ENCODE peak calls at places on chromosomes 3 and 15, in nine cellular contexts. One of them, this sample, is unnamed.

GRCh38 chr15:88497109-88497761 is 29.7 kb downstream of the MRPS11 start:
- DNase-seq in IMR-90: no peak
- DNase-seq in SJSA1: no peak
- DNase-seq in OCI-LY7: no peak
- DNase-seq in psoas muscle: no peak
- DNase-seq in endothelial cell of umbilical vein: no peak
- DNase-seq in AG10803: no peak
- DNase-seq in fibroblast of mammary gland: no peak
- DNase-seq in right cardiac atrium: peak
- DNase-seq in this sample: no peak

GRCh38 chr15:71115567-71116351 is 488 bp downstream of the THSD4 start:
- DNase-seq in IMR-90: peak
- DNase-seq in SJSA1: peak
- DNase-seq in OCI-LY7: no peak
- DNase-seq in psoas muscle: peak
- DNase-seq in endothelial cell of umbilical vein: no peak
- DNase-seq in AG10803: peak
- DNase-seq in fibroblast of mammary gland: peak
- DNase-seq in right cardiac atrium: peak
- DNase-seq in this sample: peak

GRCh38 chr15:88258021-88258641 is 1.6 kb upstream of the NTRK3 start:
- DNase-seq in IMR-90: no peak
- DNase-seq in SJSA1: no peak
- DNase-seq in OCI-LY7: peak
- DNase-seq in psoas muscle: no peak
- DNase-seq in endothelial cell of umbilical vein: no peak
- DNase-seq in AG10803: peak
- DNase-seq in fibroblast of mammary gland: no peak
- DNase-seq in right cardiac atrium: peak
- DNase-seq in this sample: no peak

GRCh38 chr15:80285379-80285778 is 33.4 kb upstream of the CTXND1 start:
- DNase-seq in IMR-90: no peak
- DNase-seq in SJSA1: no peak
- DNase-seq in OCI-LY7: no peak
- DNase-seq in psoas muscle: no peak
- DNase-seq in endothelial cell of umbilical vein: no peak
- DNase-seq in AG10803: no peak
- DNase-seq in fibroblast of mammary gland: no peak
- DNase-seq in right cardiac atrium: no peak
- DNase-seq in this sample: no peak

GRCh38 chr3:141311496-141312358 is 56.6 kb upstream of the ZBTB38 start:
- DNase-seq in IMR-90: peak
- DNase-seq in SJSA1: peak
- DNase-seq in OCI-LY7: peak
- DNase-seq in psoas muscle: peak
- DNase-seq in endothelial cell of umbilical vein: peak
- DNase-seq in AG10803: peak
- DNase-seq in fibroblast of mammary gland: peak
- DNase-seq in right cardiac atrium: peak
- DNase-seq in this sample: peak

GRCh38 chr3:195032106-195032759 is 238.7 kb downstream of the XXYLT1 start:
- DNase-seq in IMR-90: no peak
- DNase-seq in SJSA1: no peak
- DNase-seq in OCI-LY7: no peak
- DNase-seq in psoas muscle: no peak
- DNase-seq in endothelial cell of umbilical vein: no peak
- DNase-seq in AG10803: no peak
- DNase-seq in fibroblast of mammary gland: no peak
- DNase-seq in right cardiac atrium: no peak
- DNase-seq in this sample: no peak

GRCh38 chr3:177906573-177907229 is 629.5 kb upstream of the KCNMB2 start:
- DNase-seq in IMR-90: no peak
- DNase-seq in SJSA1: no peak
- DNase-seq in OCI-LY7: no peak
- DNase-seq in psoas muscle: no peak
- DNase-seq in endothelial cell of umbilical vein: no peak
- DNase-seq in AG10803: peak
- DNase-seq in fibroblast of mammary gland: no peak
- DNase-seq in right cardiac atrium: no peak
- DNase-seq in this sample: no peak

GRCh38 chr3:189937302-189938255 is 183.1 kb downstream of the P3H2 start:
- DNase-seq in IMR-90: peak
- DNase-seq in SJSA1: peak
- DNase-seq in OCI-LY7: no peak
- DNase-seq in psoas muscle: no peak
- DNase-seq in endothelial cell of umbilical vein: peak
- DNase-seq in AG10803: peak
- DNase-seq in fibroblast of mammary gland: peak
- DNase-seq in right cardiac atrium: no peak
- DNase-seq in this sample: peak

GRCh38 chr15:22887157-22887951 is 48.9 kb downstream of the NIPA2 start:
- DNase-seq in IMR-90: peak
- DNase-seq in SJSA1: peak
- DNase-seq in OCI-LY7: no peak
- DNase-seq in psoas muscle: peak
- DNase-seq in endothelial cell of umbilical vein: no peak
- DNase-seq in AG10803: peak
- DNase-seq in fibroblast of mammary gland: peak
- DNase-seq in right cardiac atrium: no peak
- DNase-seq in this sample: peak

GRCh38 chr3:36643192-36643591 is 121.2 kb downstream of the DCLK3 start:
- DNase-seq in IMR-90: no peak
- DNase-seq in SJSA1: no peak
- DNase-seq in OCI-LY7: no peak
- DNase-seq in psoas muscle: no peak
- DNase-seq in endothelial cell of umbilical vein: no peak
- DNase-seq in AG10803: no peak
- DNase-seq in fibroblast of mammary gland: no peak
- DNase-seq in right cardiac atrium: no peak
- DNase-seq in this sample: no peak

GRCh38 chr3:168162172-168162571 is 66.4 kb upstream of the GOLIM4 start:
- DNase-seq in IMR-90: peak
- DNase-seq in SJSA1: no peak
- DNase-seq in OCI-LY7: no peak
- DNase-seq in psoas muscle: no peak
- DNase-seq in endothelial cell of umbilical vein: no peak
- DNase-seq in AG10803: peak
- DNase-seq in fibroblast of mammary gland: peak
- DNase-seq in right cardiac atrium: no peak
- DNase-seq in this sample: peak

GRCh38 chr3:107431048-107431297 is 53.7 kb downstream of the CCDC54 start:
- DNase-seq in IMR-90: peak
- DNase-seq in SJSA1: no peak
- DNase-seq in OCI-LY7: no peak
- DNase-seq in psoas muscle: no peak
- DNase-seq in endothelial cell of umbilical vein: peak
- DNase-seq in AG10803: no peak
- DNase-seq in fibroblast of mammary gland: no peak
- DNase-seq in right cardiac atrium: no peak
- DNase-seq in this sample: no peak

GRCh38 chr3:169243122-169243521 is 420.4 kb downstream of the MECOM start:
- DNase-seq in IMR-90: peak
- DNase-seq in SJSA1: no peak
- DNase-seq in OCI-LY7: no peak
- DNase-seq in psoas muscle: no peak
- DNase-seq in endothelial cell of umbilical vein: peak
- DNase-seq in AG10803: peak
- DNase-seq in fibroblast of mammary gland: no peak
- DNase-seq in right cardiac atrium: no peak
- DNase-seq in this sample: no peak

GRCh38 chr3:143973352-143974021 is 1.9 kb downstream of the DIPK2A start:
- DNase-seq in IMR-90: peak
- DNase-seq in SJSA1: peak
- DNase-seq in OCI-LY7: no peak
- DNase-seq in psoas muscle: no peak
- DNase-seq in endothelial cell of umbilical vein: peak
- DNase-seq in AG10803: peak
- DNase-seq in fibroblast of mammary gland: peak
- DNase-seq in right cardiac atrium: no peak
- DNase-seq in this sample: no peak

GRCh38 chr3:189727898-189728297 is 96.7 kb downstream of the TP63 start:
- DNase-seq in IMR-90: peak
- DNase-seq in SJSA1: no peak
- DNase-seq in OCI-LY7: no peak
- DNase-seq in psoas muscle: no peak
- DNase-seq in endothelial cell of umbilical vein: no peak
- DNase-seq in AG10803: peak
- DNase-seq in fibroblast of mammary gland: peak
- DNase-seq in right cardiac atrium: no peak
- DNase-seq in this sample: peak

DNA sequence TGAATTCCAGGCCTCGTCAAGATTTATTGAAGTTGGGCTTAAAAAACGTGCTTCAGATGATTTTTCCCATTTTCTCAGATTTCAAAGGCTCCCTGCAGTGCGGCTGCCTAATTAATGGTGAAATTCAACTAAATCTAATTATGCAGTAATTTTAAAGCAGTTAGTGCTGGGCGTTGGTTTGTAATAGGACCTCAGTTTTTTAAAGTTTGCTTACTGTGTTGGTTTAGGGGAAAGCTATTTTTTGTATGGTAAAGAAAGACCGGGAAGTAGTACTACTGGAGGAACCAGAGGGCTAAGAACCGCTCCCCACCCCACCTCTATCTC is 11.6 kb downstream of the NR2F2 start:
- DNase-seq in IMR-90: no peak
- DNase-seq in SJSA1: no peak
- DNase-seq in OCI-LY7: no peak
- DNase-seq in psoas muscle: no peak
- DNase-seq in endothelial cell of umbilical vein: peak
- DNase-seq in AG10803: no peak
- DNase-seq in fibroblast of mammary gland: no peak
- DNase-seq in right cardiac atrium: no peak
- DNase-seq in this sample: no peak
- H3K4me3 ChIP-seq in IMR-90: peak
- H3K4me3 ChIP-seq in SJSA1: no peak
- H3K4me3 ChIP-seq in OCI-LY7: no peak
- H3K4me3 ChIP-seq in psoas muscle: peak
- H3K4me3 ChIP-seq in endothelial cell of umbilical vein: peak
- H3K4me3 ChIP-seq in AG10803: no peak
- H3K4me3 ChIP-seq in fibroblast of mammary gland: peak
- H3K4me3 ChIP-seq in right cardiac atrium: peak
- H3K4me3 ChIP-seq in this sample: peak

GRCh38 chr15:48333553-48333952 is 2.3 kb downstream of the DUT start:
- DNase-seq in IMR-90: no peak
- DNase-seq in SJSA1: no peak
- DNase-seq in OCI-LY7: peak
- DNase-seq in psoas muscle: no peak
- DNase-seq in endothelial cell of umbilical vein: no peak
- DNase-seq in AG10803: no peak
- DNase-seq in fibroblast of mammary gland: no peak
- DNase-seq in right cardiac atrium: no peak
- DNase-seq in this sample: no peak
- H3K4me3 ChIP-seq in IMR-90: no peak
- H3K4me3 ChIP-seq in SJSA1: no peak
- H3K4me3 ChIP-seq in OCI-LY7: peak
- H3K4me3 ChIP-seq in psoas muscle: no peak
- H3K4me3 ChIP-seq in endothelial cell of umbilical vein: no peak
- H3K4me3 ChIP-seq in AG10803: no peak
- H3K4me3 ChIP-seq in fibroblast of mammary gland: peak
- H3K4me3 ChIP-seq in right cardiac atrium: no peak
- H3K4me3 ChIP-seq in this sample: no peak

DNA sequence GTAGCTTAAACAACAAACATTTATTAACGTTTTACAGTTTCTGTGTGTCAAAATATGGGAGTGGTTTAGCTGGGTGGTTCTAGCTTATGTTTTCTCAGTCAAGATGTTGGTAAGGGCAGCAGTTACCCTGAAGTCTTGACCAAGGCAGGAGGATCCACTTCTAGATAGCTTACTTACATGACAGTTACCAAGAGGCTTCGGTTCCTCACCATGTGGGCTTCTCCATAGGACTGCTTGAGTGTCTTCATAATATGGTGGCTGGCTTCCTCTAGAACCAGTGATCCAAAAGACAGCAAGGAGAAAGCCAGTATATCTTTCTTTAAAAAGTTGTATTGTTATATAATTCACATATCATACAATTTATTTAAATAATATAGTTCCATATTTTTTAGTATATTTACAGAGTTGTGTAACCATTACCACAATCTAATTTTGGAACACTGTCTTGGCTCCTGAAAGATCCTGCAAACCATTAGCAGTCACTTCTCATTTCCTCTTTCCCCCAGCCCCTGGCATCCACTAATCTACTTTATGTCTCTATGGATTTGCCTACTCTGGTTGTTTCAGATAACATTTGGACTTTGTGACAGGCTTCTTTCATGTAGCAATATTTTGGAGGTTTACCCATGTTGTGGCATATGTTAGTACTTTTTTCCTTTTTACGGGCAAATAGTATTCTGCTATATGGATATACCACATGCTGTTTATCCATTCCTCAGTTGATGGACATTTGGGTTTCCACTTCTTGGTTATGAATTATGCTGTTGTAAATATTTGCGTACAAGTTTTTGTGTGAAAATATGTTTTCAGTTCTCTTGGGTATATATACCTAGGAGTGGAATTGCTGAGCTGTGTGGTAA is 33.3 kb downstream of the MAPK6 start:
- DNase-seq in IMR-90: no peak
- DNase-seq in SJSA1: no peak
- DNase-seq in OCI-LY7: no peak
- DNase-seq in psoas muscle: no peak
- DNase-seq in endothelial cell of umbilical vein: no peak
- DNase-seq in AG10803: peak
- DNase-seq in fibroblast of mammary gland: no peak
- DNase-seq in right cardiac atrium: no peak
- DNase-seq in this sample: peak
- H3K4me3 ChIP-seq in IMR-90: no peak
- H3K4me3 ChIP-seq in SJSA1: no peak
- H3K4me3 ChIP-seq in OCI-LY7: no peak
- H3K4me3 ChIP-seq in psoas muscle: no peak
- H3K4me3 ChIP-seq in endothelial cell of umbilical vein: no peak
- H3K4me3 ChIP-seq in AG10803: no peak
- H3K4me3 ChIP-seq in fibroblast of mammary gland: no peak
- H3K4me3 ChIP-seq in right cardiac atrium: no peak
- H3K4me3 ChIP-seq in this sample: no peak

DNA sequence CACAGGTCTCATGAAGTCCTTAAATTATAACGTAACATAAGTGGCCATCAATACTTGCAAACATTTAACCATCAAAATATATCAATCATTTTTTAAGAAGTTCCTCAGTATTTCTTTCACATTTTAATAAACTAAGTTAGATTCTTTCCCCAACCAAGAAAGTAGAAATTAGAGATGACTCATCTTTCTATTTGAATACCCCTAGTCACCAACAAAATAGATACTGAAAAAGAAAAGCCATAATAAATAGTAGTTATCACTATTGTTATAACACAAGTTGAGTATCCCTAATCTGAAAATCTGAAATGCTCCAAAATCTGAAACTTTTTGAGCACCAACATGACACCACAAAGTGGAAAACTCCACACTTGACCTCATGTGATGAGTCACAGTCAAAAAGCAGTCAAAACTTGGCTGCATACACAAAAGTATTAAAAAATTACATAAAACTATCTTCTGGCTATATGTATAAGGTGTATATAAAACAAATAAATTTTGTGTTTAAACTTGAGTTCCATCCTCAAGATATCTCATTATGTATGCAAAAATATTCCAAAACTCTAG is 3.7 kb downstream of the SHQ1 start:
- DNase-seq in IMR-90: peak
- DNase-seq in SJSA1: no peak
- DNase-seq in OCI-LY7: no peak
- DNase-seq in psoas muscle: no peak
- DNase-seq in endothelial cell of umbilical vein: peak
- DNase-seq in AG10803: peak
- DNase-seq in fibroblast of mammary gland: peak
- DNase-seq in right cardiac atrium: no peak
- DNase-seq in this sample: no peak
- H3K4me3 ChIP-seq in IMR-90: no peak
- H3K4me3 ChIP-seq in SJSA1: no peak
- H3K4me3 ChIP-seq in OCI-LY7: no peak
- H3K4me3 ChIP-seq in psoas muscle: no peak
- H3K4me3 ChIP-seq in endothelial cell of umbilical vein: no peak
- H3K4me3 ChIP-seq in AG10803: no peak
- H3K4me3 ChIP-seq in fibroblast of mammary gland: no peak
- H3K4me3 ChIP-seq in right cardiac atrium: no peak
- H3K4me3 ChIP-seq in this sample: no peak

GRCh38 chr15:77060560-77060959 is 10.3 kb downstream of the TSPAN3 start:
- DNase-seq in IMR-90: peak
- DNase-seq in SJSA1: no peak
- DNase-seq in OCI-LY7: no peak
- DNase-seq in psoas muscle: no peak
- DNase-seq in endothelial cell of umbilical vein: peak
- DNase-seq in AG10803: peak
- DNase-seq in fibroblast of mammary gland: peak
- DNase-seq in right cardiac atrium: peak
- DNase-seq in this sample: peak
- H3K4me3 ChIP-seq in IMR-90: no peak
- H3K4me3 ChIP-seq in SJSA1: no peak
- H3K4me3 ChIP-seq in OCI-LY7: no peak
- H3K4me3 ChIP-seq in psoas muscle: peak
- H3K4me3 ChIP-seq in endothelial cell of umbilical vein: no peak
- H3K4me3 ChIP-seq in AG10803: no peak
- H3K4me3 ChIP-seq in fibroblast of mammary gland: no peak
- H3K4me3 ChIP-seq in right cardiac atrium: no peak
- H3K4me3 ChIP-seq in this sample: no peak